ENCODE peak calls at places on chromosome 15, in six cellular contexts. Z is brain microvascular endothelial cell; T is activated T-helper 1 cell treated with anti-CD3 and anti-CD28 coated beads, Interleukin-2, amount 50 U/mL, for 16 hours; M is tibial artery; W is body of pancreas; X is stimulated activated CD8-positive, alpha-beta memory T cell treated with anti-CD3 and anti-CD28 coated beads, Interleukin-4, amount 100 ng/mL, for 24 hours. N is an unnamed sample.

GRCh38 chr15:25182736-25183445 is 228.1 kb downstream of the SNRPN start:
- DNase-seq in M (peak), T (no peak), Z (no peak), X (no peak), W (no peak), N (no peak)

GRCh38 chr15:79849789-79850188 is 47.0 kb downstream of the MTHFS start:
- DNase-seq in W (peak), T (no peak), X (no peak), Z (peak), M (no peak), N (no peak)

GRCh38 chr15:40088929-40089755 is 19.5 kb downstream of the BMF start:
- DNase-seq in Z (no peak), M (peak), T (no peak), W (no peak), X (no peak), N (no peak)

GRCh38 chr15:44158111-44158510 is 37.0 kb downstream of the FRMD5 start:
- DNase-seq in Z (no peak), M (no peak), W (no peak), T (no peak), X (no peak), N (no peak)

GRCh38 chr15:101068961-101069734 is 150.0 kb downstream of the LRRK1 start:
- DNase-seq in T (no peak), Z (no peak), X (no peak), M (no peak), W (no peak), N (no peak)

GRCh38 chr15:78034495-78035191 is 42.9 kb downstream of the TBC1D2B start:
- DNase-seq in W (peak), T (peak), Z (no peak), M (no peak), X (peak), N (peak)

GRCh38 chr15:89412906-89413411 is 78.3 kb upstream of the POLG start:
- DNase-seq in Z (no peak), M (no peak), T (no peak), X (no peak), W (no peak), N (no peak)

GRCh38 chr15:68603951-68604350 is 25.2 kb downstream of the CORO2B start:
- DNase-seq in M (no peak), T (no peak), X (no peak), Z (no peak), W (no peak), N (no peak)

GRCh38 chr15:45469429-45469828 is 53.1 kb downstream of the SLC30A4 start:
- DNase-seq in T (no peak), M (no peak), Z (no peak), X (no peak), W (no peak), N (no peak)

GRCh38 chr15:34147371-34148140 is 45.7 kb downstream of the PGBD4 start:
- DNase-seq in Z (peak), W (no peak), X (no peak), M (no peak), T (no peak), N (no peak)

GRCh38 chr15:85778107-85778776 is 16.5 kb downstream of the KLHL25 start:
- DNase-seq in T (no peak), W (no peak), Z (no peak), M (no peak), X (no peak), N (no peak)

GRCh38 chr15:77907824-77908751 is 169.4 kb downstream of the TBC1D2B start:
- DNase-seq in X (peak), Z (peak), M (no peak), T (peak), W (peak), N (no peak)

GRCh38 chr15:49075876-49076275 is 29.6 kb upstream of the SECISBP2L start:
- DNase-seq in W (no peak), M (no peak), X (no peak), T (no peak), Z (no peak), N (no peak)

GRCh38 chr15:67193223-67194009 is 61.0 kb downstream of the AAGAB start:
- DNase-seq in T (no peak), Z (no peak), M (no peak), W (no peak), X (no peak), N (no peak)

GRCh38 chr15:81161215-81161673 is 27.2 kb downstream of the CFAP161 start:
- DNase-seq in T (no peak), W (no peak), X (no peak), Z (no peak), M (no peak), N (no peak)

N was measured in GM12892.